ENCODE peak calls at places on chromosomes 2 and 18, in seven cellular contexts. R is T-helper 17 cell; T is RWPE2; L is foreskin keratinocyte; E is left lung; V is left cardiac atrium; Z is naive thymus-derived CD8-positive, alpha-beta T cell. S is an unnamed sample.
A peak's percentile ranks its signal among the peaks of the same experiment; 100 is the strongest.

GRCh38 chr2:227310756-227311110 is 14.3 kb upstream of the MFF start:
- ATAC-seq in R (no peak), T (peak; percentile 94), L (peak; percentile 69), E (peak; percentile 50), V (no peak), Z (no peak), S (no peak)

GRCh38 chr2:234425923-234426603 is 70.8 kb downstream of the ARL4C start:
- ATAC-seq in R (peak; percentile 81), T (no peak), L (peak; percentile 21), E (peak; percentile 23), V (peak; percentile 57), Z (peak; percentile 78), S (peak; percentile 95)

GRCh38 chr2:152920846-152921245 is 202.4 kb downstream of the ARL6IP6 start:
- ATAC-seq in R (no peak), T (peak; percentile 95), L (peak; percentile 87), E (no peak), V (peak; percentile 74), Z (no peak), S (peak; percentile 50)

GRCh38 chr2:212015588-212015987 is 523.0 kb downstream of the ERBB4 start:
- ATAC-seq in R (no peak), T (no peak), L (no peak), E (no peak), V (peak; percentile 33), Z (no peak), S (no peak)

GRCh38 chr2:11750422-11750821 is 4.0 kb downstream of the LPIN1 start:
- ATAC-seq in R (peak; percentile 68), T (peak; percentile 8), L (peak; percentile 48), E (no peak), V (no peak), Z (peak; percentile 73), S (peak; percentile 61)

GRCh38 chr2:204177251-204177976 is 240.9 kb downstream of the ICOS start:
- ATAC-seq in R (peak; percentile 41), T (no peak), L (no peak), E (no peak), V (no peak), Z (peak; percentile 30), S (peak; percentile 9)

GRCh38 chr2:112275314-112275886 is at the start of gene ZC3H6:
- ATAC-seq in R (peak; percentile 94), T (peak; percentile 96), L (peak; percentile 97), E (peak; percentile 99), V (peak; percentile 99), Z (peak; percentile 92), S (peak; percentile 98)

GRCh38 chr2:239360421-239361310 is 40.2 kb downstream of the HDAC4 start:
- ATAC-seq in R (no peak), T (no peak), L (no peak), E (no peak), V (peak; percentile 25), Z (no peak), S (no peak)

GRCh38 chr18:35041752-35042379 is 653 bp downstream of the MAPRE2 start:
- ATAC-seq in R (no peak), T (peak; percentile 15), L (no peak), E (peak; percentile 24), V (peak; percentile 35), Z (peak; percentile 3), S (no peak)

GRCh38 chr2:210287301-210287700 is 27.7 kb downstream of the MYL1 start:
- ATAC-seq in R (no peak), T (no peak), L (no peak), E (no peak), V (no peak), Z (no peak), S (no peak)

GRCh38 chr18:7812431-7813063 is 245.4 kb downstream of the PTPRM start:
- ATAC-seq in R (no peak), T (peak; percentile 96), L (peak; percentile 29), E (peak; percentile 93), V (peak; percentile 78), Z (no peak), S (no peak)

GRCh38 chr18:8609711-8610441 is 639 bp downstream of the RAB12 start:
- ATAC-seq in R (peak; percentile 6), T (peak; percentile 45), L (peak; percentile 30), E (peak; percentile 33), V (peak; percentile 15), Z (no peak), S (peak; percentile 9)

GRCh38 chr2:11698009-11698922 is 28.3 kb upstream of the NTSR2 start:
- ATAC-seq in R (no peak), T (peak; percentile 11), L (no peak), E (peak; percentile 68), V (peak; percentile 78), Z (no peak), S (no peak)

GRCh38 chr2:121480826-121481225 is 49.9 kb upstream of the RNU4ATAC start:
- ATAC-seq in R (no peak), T (peak; percentile 54), L (peak; percentile 12), E (peak; percentile 16), V (peak; percentile 60), Z (no peak), S (no peak)

GRCh38 chr2:122136071-122136470 is 380.6 kb downstream of the TSN start:
- ATAC-seq in R (no peak), T (peak; percentile 50), L (no peak), E (no peak), V (no peak), Z (no peak), S (no peak)

GRCh38 chr18:5057348-5058012 is 139.6 kb downstream of the AKAIN1 start:
- ATAC-seq in R (peak; percentile 50), T (peak; percentile 58), L (peak; percentile 81), E (peak; percentile 98), V (peak; percentile 83), Z (no peak), S (no peak)

GRCh38 chr18:10419420-10420103 is 34.9 kb upstream of the APCDD1 start:
- ATAC-seq in R (no peak), T (no peak), L (no peak), E (no peak), V (no peak), Z (no peak), S (no peak)

GRCh38 chr2:199997296-199997695 is 41.9 kb downstream of the MAIP1 start:
- ATAC-seq in R (no peak), T (no peak), L (no peak), E (no peak), V (peak; percentile 53), Z (no peak), S (no peak)

GRCh38 chr2:54321062-54321461 is 65.0 kb upstream of the TSPYL6 start:
- ATAC-seq in R (no peak), T (no peak), L (no peak), E (no peak), V (no peak), Z (no peak), S (no peak)

GRCh38 chr2:141105763-141106162 is 1025.1 kb downstream of the LRP1B start:
- ATAC-seq in R (no peak), T (no peak), L (no peak), E (no peak), V (no peak), Z (no peak), S (no peak)

GRCh38 chr2:218786133-218786532 is 4.2 kb downstream of the CYP27A1 start:
- ATAC-seq in R (no peak), T (no peak), L (no peak), E (no peak), V (no peak), Z (no peak), S (no peak)

GRCh38 chr2:116718451-116718850 is 1096.0 kb upstream of the DDX18 start:
- ATAC-seq in R (no peak), T (peak; percentile 65), L (no peak), E (no peak), V (no peak), Z (no peak), S (no peak)

GRCh38 chr2:203790134-203790533 is 77.4 kb upstream of the CTLA4 start:
- ATAC-seq in R (no peak), T (no peak), L (peak; percentile 27), E (no peak), V (no peak), Z (no peak), S (no peak)

GRCh38 chr2:75464348-75464946 is 96.3 kb downstream of the EVA1A start:
- ATAC-seq in R (no peak), T (peak; percentile 50), L (peak; percentile 71), E (peak; percentile 85), V (no peak), Z (no peak), S (peak; percentile 54)

GRCh38 chr18:11996190-11996754 is 15.0 kb downstream of the IMPA2 start:
- ATAC-seq in R (no peak), T (no peak), L (no peak), E (no peak), V (no peak), Z (no peak), S (no peak)

GRCh38 chr18:23141022-23141999 is 6.0 kb downstream of the CABLES1 start:
- ATAC-seq in R (no peak), T (no peak), L (no peak), E (peak; percentile 8), V (peak; percentile 25), Z (no peak), S (no peak)

GRCh38 chr2:62654423-62654791 is 51.1 kb upstream of the EHBP1 start:
- ATAC-seq in R (no peak), T (peak; percentile 90), L (peak; percentile 59), E (no peak), V (no peak), Z (no peak), S (no peak)

GRCh38 chr2:66440011-66440542 is 5.2 kb downstream of the MEIS1 start:
- ATAC-seq in R (no peak), T (no peak), L (no peak), E (no peak), V (peak; percentile 7), Z (no peak), S (no peak)

GRCh38 chr2:135258193-135258592 is 206.1 kb downstream of the RAB3GAP1 start:
- ATAC-seq in R (no peak), T (peak; percentile 37), L (no peak), E (no peak), V (no peak), Z (no peak), S (no peak)

GRCh38 chr2:55843096-55843991 is 80.2 kb downstream of the EFEMP1 start:
- ATAC-seq in R (no peak), T (peak; percentile 76), L (peak; percentile 30), E (peak; percentile 82), V (peak; percentile 70), Z (no peak), S (no peak)

GRCh38 chr2:36871068-36871707 is 95.1 kb downstream of the STRN start:
- ATAC-seq in R (no peak), T (no peak), L (peak; percentile 59), E (no peak), V (no peak), Z (no peak), S (no peak)

GRCh38 chr18:68843467-68844089 is 45.7 kb downstream of the CCDC102B start:
- ATAC-seq in R (no peak), T (no peak), L (no peak), E (no peak), V (no peak), Z (no peak), S (no peak)

GRCh38 chr2:129744141-129744540 is 235.3 kb upstream of the RAB6C start:
- ATAC-seq in R (no peak), T (no peak), L (no peak), E (no peak), V (no peak), Z (no peak), S (no peak)

GRCh38 chr2:51650769-51651168 is 618.8 kb upstream of the NRXN1 start:
- ATAC-seq in R (no peak), T (no peak), L (no peak), E (no peak), V (no peak), Z (no peak), S (no peak)

GRCh38 chr2:178188466-178188865 is 5.8 kb upstream of the OSBPL6 start:
- ATAC-seq in R (no peak), T (peak; percentile 67), L (peak; percentile 53), E (no peak), V (no peak), Z (no peak), S (no peak)